ENCODE peak calls at places on chromosomes 7 and 10, in nine cellular contexts. One of them, this sample, is unnamed.

GRCh38 chr10:44334621-44335184 is 50.2 kb downstream of the CXCL12 start:
- DNase-seq in RCC 7860: no peak
- DNase-seq in mesenteric fat pad: no peak
- DNase-seq in HEK293T: no peak
- DNase-seq in Kasumi-1: no peak
- DNase-seq in lower leg skin: peak
- DNase-seq in uterus: peak
- DNase-seq in nephron progenitor cell: no peak
- DNase-seq in GM04503: peak
- DNase-seq in this sample: no peak

GRCh38 chr10:56596257-56596656 is 235.2 kb upstream of the ZWINT start:
- DNase-seq in RCC 7860: no peak
- DNase-seq in Kasumi-1: no peak
- DNase-seq in mesenteric fat pad: no peak
- DNase-seq in HEK293T: no peak
- DNase-seq in GM04503: no peak
- DNase-seq in lower leg skin: no peak
- DNase-seq in nephron progenitor cell: no peak
- DNase-seq in uterus: no peak
- DNase-seq in this sample: no peak

GRCh38 chr7:40536406-40536805 is 401.6 kb downstream of the SUGCT start:
- DNase-seq in HEK293T: no peak
- DNase-seq in mesenteric fat pad: no peak
- DNase-seq in lower leg skin: no peak
- DNase-seq in uterus: no peak
- DNase-seq in Kasumi-1: no peak
- DNase-seq in nephron progenitor cell: no peak
- DNase-seq in RCC 7860: no peak
- DNase-seq in GM04503: no peak
- DNase-seq in this sample: no peak

GRCh38 chr10:31754803-31755624 is 173.6 kb downstream of the ARHGAP12 start:
- DNase-seq in Kasumi-1: no peak
- DNase-seq in uterus: no peak
- DNase-seq in GM04503: no peak
- DNase-seq in RCC 7860: peak
- DNase-seq in mesenteric fat pad: no peak
- DNase-seq in nephron progenitor cell: no peak
- DNase-seq in HEK293T: no peak
- DNase-seq in lower leg skin: no peak
- DNase-seq in this sample: peak

GRCh38 chr7:100602889-100603696 is 930 bp downstream of the PCOLCE start:
- DNase-seq in GM04503: peak
- DNase-seq in Kasumi-1: no peak
- DNase-seq in nephron progenitor cell: peak
- DNase-seq in uterus: peak
- DNase-seq in RCC 7860: no peak
- DNase-seq in mesenteric fat pad: no peak
- DNase-seq in lower leg skin: peak
- DNase-seq in HEK293T: peak
- DNase-seq in this sample: no peak

GRCh38 chr7:29987821-29988317 is 1.7 kb downstream of the SCRN1 start:
- DNase-seq in uterus: peak
- DNase-seq in mesenteric fat pad: no peak
- DNase-seq in lower leg skin: no peak
- DNase-seq in RCC 7860: peak
- DNase-seq in GM04503: peak
- DNase-seq in Kasumi-1: no peak
- DNase-seq in HEK293T: peak
- DNase-seq in nephron progenitor cell: no peak
- DNase-seq in this sample: peak

GRCh38 chr10:124321433-124322072 is 97.2 kb downstream of the OAT start:
- DNase-seq in Kasumi-1: no peak
- DNase-seq in GM04503: no peak
- DNase-seq in RCC 7860: no peak
- DNase-seq in mesenteric fat pad: peak
- DNase-seq in HEK293T: no peak
- DNase-seq in nephron progenitor cell: no peak
- DNase-seq in uterus: no peak
- DNase-seq in lower leg skin: peak
- DNase-seq in this sample: no peak

GRCh38 chr10:118990326-118990725 is 39.2 kb upstream of the NANOS1 start:
- DNase-seq in GM04503: no peak
- DNase-seq in HEK293T: no peak
- DNase-seq in Kasumi-1: no peak
- DNase-seq in mesenteric fat pad: no peak
- DNase-seq in uterus: no peak
- DNase-seq in RCC 7860: no peak
- DNase-seq in nephron progenitor cell: no peak
- DNase-seq in lower leg skin: no peak
- DNase-seq in this sample: no peak

GRCh38 chr7:164882-165660 is 27.3 kb upstream of the FAM20C start:
- DNase-seq in HEK293T: no peak
- DNase-seq in RCC 7860: no peak
- DNase-seq in GM04503: no peak
- DNase-seq in nephron progenitor cell: no peak
- DNase-seq in mesenteric fat pad: no peak
- DNase-seq in Kasumi-1: no peak
- DNase-seq in lower leg skin: no peak
- DNase-seq in uterus: no peak
- DNase-seq in this sample: no peak

GRCh38 chr7:3981281-3981680 is 680.2 kb downstream of the SDK1 start:
- DNase-seq in RCC 7860: no peak
- DNase-seq in mesenteric fat pad: no peak
- DNase-seq in HEK293T: no peak
- DNase-seq in nephron progenitor cell: no peak
- DNase-seq in GM04503: no peak
- DNase-seq in Kasumi-1: no peak
- DNase-seq in lower leg skin: no peak
- DNase-seq in uterus: no peak
- DNase-seq in this sample: no peak

This sample was measured in RKO.